ENCODE peak calls at places on chromosomes 7 and 10, in six cellular contexts. W, I, T, M, S and E are unnamed samples. For H3K4me1, the result is how much of the 10 kb centered on the place peaks cover.

GRCh38 chr10:121978511-121978910 is 3.5 kb upstream of the NSMCE4A start:
- DNase-seq in S (no peak), W (no peak), I (no peak), M (no peak), T (no peak), E (no peak)

GRCh38 chr7:37336259-37336658 is 112.4 kb downstream of the ELMO1 start:
- DNase-seq in M (no peak), S (no peak), W (no peak), T (no peak), I (no peak), E (no peak)

GRCh38 chr10:1215862-1216575 is 159.8 kb downstream of the WDR37 start:
- DNase-seq in S (no peak), I (no peak), M (no peak), W (no peak), T (no peak), E (no peak)

GRCh38 chr7:130143986-130144618 is 61.1 kb downstream of the TMEM209 start:
- DNase-seq in T (no peak), I (no peak), S (no peak), W (no peak), M (no peak), E (no peak)

GRCh38 chr10:52276163-52276562 is 37.9 kb upstream of the DKK1 start:
- DNase-seq in T (no peak), S (no peak), W (no peak), I (no peak), M (no peak), E (no peak)

GRCh38 chr10:47025253-47025539 is 114.0 kb downstream of the PTPN20 start:
- DNase-seq in W (no peak), T (no peak), M (no peak), I (no peak), S (no peak), E (no peak)

GRCh38 chr10:129888784-129889616 is 75.1 kb downstream of the EBF3 start:
- DNase-seq in S (no peak), M (no peak), I (no peak), W (no peak), T (peak), E (no peak)

GRCh38 chr7:653829-654764 is 72.4 kb upstream of the DNAAF5 start:
- DNase-seq in S (no peak), I (no peak), T (no peak), W (no peak), M (no peak), E (no peak)

GRCh38 chr10:33334839-33335549 is 527 bp upstream of the NRP1 start:
- DNase-seq in M (peak), I (no peak), T (no peak), S (peak), W (peak), E (peak)

GRCh38 chr10:63236113-63236935 is 103.2 kb downstream of the NRBF2 start:
- DNase-seq in S (peak), W (peak), T (no peak), M (no peak), I (no peak), E (no peak)

GRCh38 chr7:135785065-135785464 is 36.5 kb upstream of the FAM180A start:
- DNase-seq in W (no peak), I (no peak), M (no peak), S (no peak), T (no peak), E (no peak)

GRCh38 chr7:15889501-15889900 is 203.0 kb upstream of the MEOX2 start:
- DNase-seq in S (peak), I (no peak), T (no peak), W (no peak), M (no peak), E (no peak)
- H3K4me1 ChIP-seq in S (under half), I (under half), T (under half), W (under half), M (under half), E (under half)

GRCh38 chr7:116675812-116676355 is 3.9 kb downstream of the MET start:
- DNase-seq in T (no peak), I (no peak), M (no peak), S (no peak), W (no peak), E (no peak)
- H3K27ac ChIP-seq in T (no peak), I (no peak), M (no peak), S (peak), W (peak), E (no peak)

GRCh38 chr10:45135836-45136235 is 135.1 kb downstream of the ZNF22 start:
- DNase-seq in I (no peak), W (no peak), S (no peak), M (no peak), T (no peak), E (no peak)
- H3K4me1 ChIP-seq in I (under half), W (under half), S (under half), M (under half), T (under half), E (under half)

GRCh38 chr7:66739953-66740301 is 606 bp upstream of the RABGEF1 start:
- DNase-seq in T (no peak), M (no peak), S (no peak), W (no peak), I (no peak), E (no peak)

GRCh38 chr7:66737667-66738066 is 2.9 kb upstream of the RABGEF1 start:
- DNase-seq in I (no peak), W (no peak), T (no peak), S (no peak), M (no peak), E (no peak)

GRCh38 chr7:66739477-66739876 is 1.1 kb upstream of the RABGEF1 start:
- DNase-seq in W (peak), T (no peak), M (no peak), I (no peak), S (no peak), E (no peak)

GRCh38 chr7:66740302-66740979 is at the start of gene RABGEF1:
- DNase-seq in S (peak), T (peak), W (peak), I (peak), M (peak), E (peak)

DNA sequence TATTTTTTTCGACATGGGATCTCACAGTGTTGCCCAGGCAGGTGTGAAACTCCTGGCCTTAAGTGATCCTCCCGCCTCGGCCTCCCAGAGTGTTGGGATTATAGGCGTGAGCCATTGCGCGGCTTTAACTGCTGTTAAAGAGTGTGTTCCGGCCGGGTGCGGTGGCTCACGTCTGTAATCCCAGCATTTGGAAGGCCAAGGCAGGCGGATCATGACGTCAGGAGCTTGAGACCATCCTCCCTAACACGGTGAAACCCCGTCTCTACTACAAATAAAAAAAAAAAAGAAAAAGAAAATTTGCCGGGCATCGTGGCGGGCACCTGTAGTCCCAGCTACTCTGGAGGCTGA is 1.1 kb downstream of the RABGEF1 start:
- DNase-seq in M (no peak), T (no peak), I (no peak), S (no peak), W (peak), E (no peak)
- H3K27ac ChIP-seq in M (peak), T (no peak), I (peak), S (peak), W (peak), E (peak)